ENCODE peak calls at places on chromosomes 13 and 19, in nine cellular contexts. K is CD4-positive, alpha-beta T cell; Y is cardiac muscle cell; S is heart right ventricle; B is GM23338; W is psoas muscle; Q is RWPE1; T is AG04450; M is breast epithelium. U is an unnamed sample.

GRCh38 chr13:66826398-66826797 is 403.7 kb downstream of the PCDH9 start:
- DNase-seq in K (no peak), Y (no peak), S (no peak), B (no peak), W (no peak), Q (no peak), T (no peak), M (no peak), U (no peak)

GRCh38 chr19:3319643-3320353 is 46.6 kb upstream of the NFIC start:
- DNase-seq in K (no peak), Y (no peak), S (no peak), B (no peak), W (no peak), Q (no peak), T (no peak), M (no peak), U (no peak)

GRCh38 chr19:27776020-27776419 is 1436.9 kb downstream of the UQCRFS1 start:
- DNase-seq in K (no peak), Y (no peak), S (no peak), B (peak), W (no peak), Q (no peak), T (no peak), M (no peak), U (no peak)

GRCh38 chr13:57640582-57640981 is 9.0 kb downstream of the PCDH17 start:
- DNase-seq in K (no peak), Y (no peak), S (no peak), B (no peak), W (no peak), Q (no peak), T (no peak), M (no peak), U (no peak)

GRCh38 chr13:25732146-25732865 is 319.5 kb downstream of the SHISA2 start:
- DNase-seq in K (no peak), Y (no peak), S (no peak), B (no peak), W (no peak), Q (no peak), T (no peak), M (no peak), U (no peak)

GRCh38 chr13:93529961-93530360 is 303.4 kb downstream of the GPC6 start:
- DNase-seq in K (no peak), Y (no peak), S (no peak), B (no peak), W (no peak), Q (no peak), T (no peak), M (no peak), U (no peak)

GRCh38 chr19:16949496-16950023 is 60.8 kb downstream of the F2RL3 start:
- DNase-seq in K (no peak), Y (no peak), S (no peak), B (no peak), W (no peak), Q (no peak), T (no peak), M (no peak), U (no peak)

GRCh38 chr19:3881272-3882040 is 971 bp downstream of the ATCAY start:
- DNase-seq in K (no peak), Y (no peak), S (no peak), B (peak), W (no peak), Q (no peak), T (no peak), M (no peak), U (no peak)

GRCh38 chr13:42395066-42395821 is 123.3 kb downstream of the AKAP11 start:
- DNase-seq in K (peak), Y (no peak), S (no peak), B (no peak), W (no peak), Q (no peak), T (no peak), M (no peak), U (no peak)

GRCh38 chr19:34044011-34044410 is 128.3 kb upstream of the LSM14A start:
- DNase-seq in K (no peak), Y (no peak), S (no peak), B (no peak), W (no peak), Q (no peak), T (no peak), M (no peak), U (no peak)

GRCh38 chr19:1041835-1042685 is 2.2 kb downstream of the ABCA7 start:
- DNase-seq in K (no peak), Y (no peak), S (no peak), B (no peak), W (peak), Q (no peak), T (no peak), M (no peak), U (no peak)

GRCh38 chr19:35346193-35347052 is 1.3 kb upstream of the FFAR1 start:
- DNase-seq in K (peak), Y (no peak), S (no peak), B (no peak), W (no peak), Q (no peak), T (no peak), M (no peak), U (no peak)

GRCh38 chr19:55228403-55229031 is at the start of gene TMEM86B:
- DNase-seq in K (no peak), Y (no peak), S (no peak), B (no peak), W (no peak), Q (no peak), T (no peak), M (no peak), U (no peak)

GRCh38 chr19:18607222-18608101 is 863 bp upstream of the CRLF1 start:
- DNase-seq in K (no peak), Y (no peak), S (no peak), B (peak), W (no peak), Q (no peak), T (no peak), M (no peak), U (no peak)

GRCh38 chr19:23437901-23438300 is 42.6 kb upstream of the ZNF91 start:
- DNase-seq in K (no peak), Y (no peak), S (no peak), B (peak), W (no peak), Q (no peak), T (no peak), M (no peak), U (no peak)

GRCh38 chr13:24271611-24272451 is 37.5 kb upstream of the C1QTNF9 start:
- DNase-seq in K (peak), Y (no peak), S (peak), B (no peak), W (peak), Q (peak), T (peak), M (peak), U (peak)

GRCh38 chr19:58563823-58564222 is 5.4 kb upstream of the UBE2M start:
- DNase-seq in K (no peak), Y (no peak), S (no peak), B (no peak), W (no peak), Q (no peak), T (no peak), M (no peak), U (no peak)

GRCh38 chr13:92362717-92363116 is 863.9 kb upstream of the GPC6 start:
- DNase-seq in K (no peak), Y (no peak), S (no peak), B (no peak), W (no peak), Q (no peak), T (no peak), M (no peak), U (no peak)

GRCh38 chr19:16588089-16588823 is 16.0 kb upstream of the SLC35E1 start:
- DNase-seq in K (peak), Y (peak), S (peak), B (peak), W (no peak), Q (no peak), T (no peak), M (no peak), U (no peak)

GRCh38 chr13:110390572-110390971 is 83.5 kb downstream of the COL4A2 start:
- DNase-seq in K (no peak), Y (no peak), S (no peak), B (no peak), W (no peak), Q (no peak), T (no peak), M (no peak), U (no peak)
- H3K27ac ChIP-seq in K (no peak), Y (no peak), S (peak), B (no peak), W (peak), Q (no peak), T (peak), M (peak), U (peak)

GRCh38 chr19:45403781-45404556 is 900 bp downstream of the PPP1R13L start:
- DNase-seq in K (peak), Y (peak), S (peak), B (peak), W (peak), Q (peak), T (no peak), M (peak), U (no peak)
- H3K27ac ChIP-seq in K (no peak), Y (no peak), S (peak), B (no peak), W (no peak), Q (peak), T (no peak), M (peak), U (no peak)

GRCh38 chr19:15265214-15265613 is 33.0 kb upstream of the EPHX3 start:
- DNase-seq in K (no peak), Y (no peak), S (no peak), B (no peak), W (no peak), Q (no peak), T (no peak), M (no peak), U (no peak)
- H3K27ac ChIP-seq in K (no peak), Y (peak), S (peak), B (no peak), W (peak), Q (peak), T (peak), M (peak), U (peak)

GRCh38 chr19:5435642-5436017 is 19.6 kb upstream of the ZNRF4 start:
- DNase-seq in K (no peak), Y (no peak), S (no peak), B (no peak), W (no peak), Q (no peak), T (no peak), M (no peak), U (no peak)
- H3K27ac ChIP-seq in K (no peak), Y (no peak), S (no peak), B (no peak), W (no peak), Q (no peak), T (peak), M (no peak), U (no peak)

GRCh38 chr19:46791944-46792343 is 3.5 kb upstream of the SLC1A5 start:
- DNase-seq in K (no peak), Y (no peak), S (no peak), B (no peak), W (no peak), Q (no peak), T (no peak), M (no peak), U (no peak)
- H3K27ac ChIP-seq in K (no peak), Y (no peak), S (no peak), B (no peak), W (no peak), Q (no peak), T (no peak), M (no peak), U (no peak)